ENCODE peak calls at places on chromosome X, in eight cellular contexts. K is stomach, G is ovary, Q is A549, D is heart left ventricle, Z is thyroid gland, C is suprapubic skin, E is transverse colon. F is an unnamed sample.

GRCh38 chrX:153179131-153179530 is at the start of gene MAGEA1:
- DNase-seq in C (no peak), E (no peak), Q (no peak), D (no peak), G (no peak), Z (no peak), K (no peak), F (no peak)

GRCh38 chrX:68829594-68830485 is 1.0 kb downstream of the EFNB1 start:
- DNase-seq in E (no peak), C (no peak), Q (peak; percentile 14), K (no peak), Z (peak; percentile 25), G (peak; percentile 18), D (no peak), F (no peak)

GRCh38 chrX:130418066-130418465 is 16.3 kb downstream of the RBMX2 start:
- DNase-seq in E (no peak), Z (no peak), C (no peak), Q (no peak), G (no peak), D (no peak), K (no peak), F (no peak)

GRCh38 chrX:154419688-154420401 is 8.5 kb downstream of the TAFAZZIN start:
- DNase-seq in Z (peak; percentile 66), G (no peak), K (no peak), Q (no peak), E (no peak), C (no peak), D (no peak), F (no peak)

GRCh38 chrX:101359966-101360365 is 11.4 kb upstream of the TIMM8A start:
- DNase-seq in E (no peak), Q (no peak), G (no peak), K (no peak), Z (no peak), D (no peak), C (no peak), F (no peak)

GRCh38 chrX:1167466-1167865 is 45.0 kb downstream of the CRLF2 start:
- DNase-seq in E (no peak), Z (no peak), K (no peak), Q (no peak), G (no peak), C (no peak), D (no peak), F (no peak)

GRCh38 chrX:149274516-149275105 is 230.5 kb downstream of the IDS start:
- DNase-seq in K (no peak), E (no peak), Z (peak; percentile 8), C (no peak), Q (no peak), D (peak; percentile 29), G (no peak), F (no peak)

GRCh38 chrX:18654873-18655836 is 16.8 kb downstream of the RS1 start:
- DNase-seq in Z (peak; percentile 10), K (peak; percentile 28), G (no peak), Q (no peak), C (no peak), E (no peak), D (no peak), F (no peak)

GRCh38 chrX:71366674-71367256 is 608 bp downstream of the TAF1 start:
- DNase-seq in Q (peak; percentile 7), E (peak; percentile 19), G (no peak), D (no peak), K (no peak), C (no peak), Z (peak; percentile 12), F (no peak)
- TF ChIP-seq POLR2A in Q (peak; percentile 23), E (no peak), G (no peak), D (no peak), K (no peak), C (no peak), Z (no peak), F (no peak)

GRCh38 chrX:107445146-107445545 is 4.3 kb upstream of the FRMPD3 start:
- DNase-seq in E (no peak), G (no peak), C (no peak), K (no peak), Z (peak; percentile 61), Q (no peak), D (no peak), F (no peak)

GRCh38 chrX:107442914-107443527 is 6.4 kb upstream of the FRMPD3 start:
- DNase-seq in Q (no peak), K (no peak), E (no peak), C (no peak), G (no peak), Z (peak; percentile 67), D (no peak), F (no peak)

GRCh38 chrX:107445636-107446035 is 3.8 kb upstream of the FRMPD3 start:
- DNase-seq in Z (no peak), D (no peak), G (no peak), K (no peak), E (no peak), C (no peak), Q (no peak), F (no peak)

GRCh38 chrX:107440187-107440586 is 9.3 kb upstream of the FRMPD3 start:
- DNase-seq in Q (no peak), Z (no peak), C (no peak), D (no peak), K (no peak), G (no peak), E (no peak), F (no peak)

DNA sequence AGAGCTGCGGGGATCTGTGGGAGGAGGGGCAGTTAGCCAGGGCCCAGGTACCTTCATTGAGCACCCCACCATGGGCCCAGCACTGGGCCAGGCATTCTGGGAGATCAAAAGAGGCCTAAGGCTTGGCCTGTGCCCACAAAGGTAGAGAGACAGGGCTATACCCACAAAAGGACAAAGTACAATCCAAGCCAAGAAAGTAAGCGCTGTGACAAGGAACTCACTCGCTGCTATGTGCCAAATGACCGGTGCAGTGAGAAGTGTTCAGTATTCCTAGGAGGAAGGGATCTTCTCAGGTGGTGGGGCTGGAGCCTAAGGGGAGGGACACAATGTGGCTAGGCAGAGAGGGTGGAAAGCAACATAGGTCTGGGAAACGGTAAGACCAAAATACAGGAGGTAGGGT is 8.8 kb upstream of the FRMPD3 start:
- DNase-seq in Q (no peak), G (no peak), K (no peak), D (no peak), E (no peak), C (no peak), Z (no peak), F (no peak)
- H3K4me1 ChIP-seq in Q (no peaks in the 10 kb centered on the region), G (no peaks in the 10 kb centered on the region), K (no peaks in the 10 kb centered on the region), D (no peaks in the 10 kb centered on the region), E (no peaks in the 10 kb centered on the region), C (no peaks in the 10 kb centered on the region), Z (no peaks in the 10 kb centered on the region), F (no peaks in the 10 kb centered on the region)

GRCh38 chrX:12906392-12906791 is at the start of gene TLR8:
- DNase-seq in E (no peak), C (no peak), Q (no peak), Z (no peak), K (no peak), D (no peak), G (no peak), F (no peak)
- H3K27ac ChIP-seq in E (no peak within 1 kb of the TSS), C (no peak within 1 kb of the TSS), Q (no peak within 1 kb of the TSS), Z (no peak within 1 kb of the TSS), K (peak within 1 kb of the TSS; percentile 31), D (no peak within 1 kb of the TSS), G (no peak within 1 kb of the TSS), F (no peak within 1 kb of the TSS)

GRCh38 chrX:85003655-85004244 is at the start of gene APOOL:
- DNase-seq in K (peak; percentile 87), D (peak; percentile 90), C (peak; percentile 87), Q (peak; percentile 55), E (peak; percentile 91), G (peak; percentile 77), Z (peak; percentile 87), F (peak; percentile 83)
- TF ChIP-seq POLR2A in K (no peak), D (no peak), C (no peak), Q (peak; percentile 40), E (peak; percentile 29), G (no peak), Z (no peak), F (no peak)

DNA sequence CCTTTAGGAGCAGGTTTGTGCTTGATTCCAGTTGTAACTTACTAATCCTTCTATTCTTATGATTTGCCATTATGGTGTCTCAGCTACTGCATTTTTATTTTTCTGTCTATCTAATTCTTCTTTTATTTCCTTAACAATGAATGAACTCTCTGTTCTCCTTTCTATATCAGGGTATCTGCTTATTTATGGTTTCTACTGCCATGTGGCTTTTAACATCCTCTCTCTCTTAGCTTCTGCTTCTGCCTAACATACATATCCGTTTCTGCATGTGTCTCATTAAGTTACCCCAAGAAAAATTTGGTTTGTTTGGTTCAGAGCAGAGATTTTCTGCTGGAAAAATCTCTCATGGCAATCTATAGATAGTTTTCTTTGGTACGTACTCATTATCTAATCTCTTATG is 614.4 kb downstream of the RPA4 start:
- DNase-seq in K (no peak), C (no peak), E (no peak), D (no peak), G (no peak), Q (no peak), Z (no peak), F (no peak)
- H3K4me1 ChIP-seq in K (no peaks in the 10 kb centered on the region), C (no peaks in the 10 kb centered on the region), E (no peaks in the 10 kb centered on the region), D (no peaks in the 10 kb centered on the region), G (no peaks in the 10 kb centered on the region), Q (no peaks in the 10 kb centered on the region), Z (no peaks in the 10 kb centered on the region), F (no peaks in the 10 kb centered on the region)